ENCODE peak calls at places on chromosome 18, in four cellular contexts. W, T, K and Y are unnamed samples.
A peak's percentile ranks its signal among the peaks of the same experiment; 100 is the strongest.

GRCh38 chr18:67525328-67526110 is 9.0 kb upstream of the DSEL start:
- DNase-seq in W (peak; percentile 36), T (no peak), K (no peak), Y (no peak)

GRCh38 chr18:9017170-9017899 is 85.2 kb upstream of the NDUFV2 start:
- DNase-seq in W (peak; percentile 20), T (peak; percentile 61), K (peak; percentile 91), Y (peak; percentile 34)

GRCh38 chr18:74624491-74624890 is 26.8 kb downstream of the ZNF407 start:
- DNase-seq in W (no peak), T (no peak), K (no peak), Y (no peak)

GRCh38 chr18:6785411-6785810 is 55.9 kb downstream of the ARHGAP28 start:
- DNase-seq in W (no peak), T (no peak), K (no peak), Y (no peak)

GRCh38 chr18:48994044-48994651 is 43.4 kb upstream of the SMAD7 start:
- DNase-seq in W (peak; percentile 48), T (no peak), K (no peak), Y (no peak)

GRCh38 chr18:58934356-58934755 is 69.7 kb downstream of the ZNF532 start:
- DNase-seq in W (no peak), T (no peak), K (no peak), Y (no peak)

GRCh38 chr18:38011446-38011845 is 445.8 kb upstream of the CELF4 start:
- DNase-seq in W (no peak), T (no peak), K (no peak), Y (no peak)

GRCh38 chr18:57916684-57917083 is 113.6 kb upstream of the ATP8B1 start:
- DNase-seq in W (no peak), T (no peak), K (no peak), Y (no peak)

GRCh38 chr18:21443776-21444464 is 156.6 kb downstream of the ESCO1 start:
- DNase-seq in W (no peak), T (no peak), K (no peak), Y (no peak)
- TF ChIP-seq FOXJ3 in W (no peak), T (no peak), K (no peak), Y (no peak)

GRCh38 chr18:42268793-42269192 is 313.8 kb downstream of the PIK3C3 start:
- DNase-seq in W (no peak), T (no peak), K (no peak), Y (no peak)
- TF ChIP-seq FOXJ3 in W (no peak), T (no peak), K (no peak), Y (no peak)

GRCh38 chr18:32208012-32208411 is 18.2 kb downstream of the MEP1B start:
- DNase-seq in W (peak; percentile 27), T (no peak), K (no peak), Y (no peak)
- TF ChIP-seq FOXJ3 in W (no peak), T (no peak), K (no peak), Y (no peak)

GRCh38 chr18:32735781-32736180 is 37.0 kb downstream of the KLHL14 start:
- DNase-seq in W (peak; percentile 23), T (no peak), K (no peak), Y (no peak)
- TF ChIP-seq FOXJ3 in W (no peak), T (no peak), K (no peak), Y (no peak)

DNA sequence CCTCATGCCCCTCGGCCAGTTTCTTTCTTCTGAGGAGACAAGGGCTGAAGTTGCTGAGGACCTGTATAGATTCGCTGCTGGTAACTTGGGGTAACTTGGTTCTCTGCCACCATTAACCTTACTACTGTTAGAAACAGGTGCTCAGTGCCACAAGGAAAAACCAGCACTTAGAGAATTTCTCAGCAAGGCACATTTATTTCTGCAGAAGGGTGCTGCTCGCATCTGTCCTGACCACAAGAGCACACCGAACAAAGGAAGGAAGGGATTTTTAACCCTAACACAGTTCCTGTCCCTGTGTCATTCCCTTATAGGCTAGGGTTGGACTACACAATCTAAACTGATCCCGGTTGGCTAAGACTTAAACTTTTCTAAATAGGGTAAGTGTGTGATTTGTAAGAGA is 154.1 kb downstream of the SOCS6 start:
- DNase-seq in W (no peak), T (no peak), K (no peak), Y (no peak)
- TF ChIP-seq FOXJ3 in W (no peak), T (no peak), K (no peak), Y (no peak)